ENCODE peak calls at places on chromosomes 1 and 21, in ten cellular contexts. One of them, this sample, is unnamed.

GRCh38 chr21:43805275-43805800 is 16.0 kb downstream of the RRP1 start:
- DNase-seq in NCI-H1092: no peak
- DNase-seq in mesendoderm: no peak
- DNase-seq in T-helper 2 cell treated with Interferon-gamma antibody and Interleukin-4, amounts not matched to agents 5 μg/mL and 100 μg/mL, for 36 hours: no peak
- DNase-seq in NCI-H2081: no peak
- DNase-seq in left ventricle myocardium inferior: no peak
- DNase-seq in Calu3: no peak
- DNase-seq in ACHN: no peak
- DNase-seq in tibial nerve: no peak
- DNase-seq in activated CD4-positive, alpha-beta T cell treated with anti-CD3 and anti-CD28 coated beads, Interleukin-2, amount 50 U/mL, for 4 hours: no peak
- DNase-seq in this sample: no peak

GRCh38 chr1:45863117-45863670 is 59.8 kb downstream of the MAST2 start:
- DNase-seq in NCI-H1092: peak; percentile 16
- DNase-seq in mesendoderm: no peak
- DNase-seq in T-helper 2 cell treated with Interferon-gamma antibody and Interleukin-4, amounts not matched to agents 5 μg/mL and 100 μg/mL, for 36 hours: no peak
- DNase-seq in NCI-H2081: peak; percentile 43
- DNase-seq in left ventricle myocardium inferior: no peak
- DNase-seq in Calu3: no peak
- DNase-seq in ACHN: no peak
- DNase-seq in tibial nerve: no peak
- DNase-seq in activated CD4-positive, alpha-beta T cell treated with anti-CD3 and anti-CD28 coated beads, Interleukin-2, amount 50 U/mL, for 4 hours: no peak
- DNase-seq in this sample: no peak

GRCh38 chr1:24935615-24936484 is 5.8 kb upstream of the RUNX3 start:
- DNase-seq in NCI-H1092: no peak
- DNase-seq in mesendoderm: no peak
- DNase-seq in T-helper 2 cell treated with Interferon-gamma antibody and Interleukin-4, amounts not matched to agents 5 μg/mL and 100 μg/mL, for 36 hours: no peak
- DNase-seq in NCI-H2081: no peak
- DNase-seq in left ventricle myocardium inferior: no peak
- DNase-seq in Calu3: no peak
- DNase-seq in ACHN: no peak
- DNase-seq in tibial nerve: no peak
- DNase-seq in activated CD4-positive, alpha-beta T cell treated with anti-CD3 and anti-CD28 coated beads, Interleukin-2, amount 50 U/mL, for 4 hours: no peak
- DNase-seq in this sample: no peak

GRCh38 chr1:193417420-193417819 is 231.0 kb upstream of the B3GALT2 start:
- DNase-seq in NCI-H1092: no peak
- DNase-seq in mesendoderm: no peak
- DNase-seq in T-helper 2 cell treated with Interferon-gamma antibody and Interleukin-4, amounts not matched to agents 5 μg/mL and 100 μg/mL, for 36 hours: no peak
- DNase-seq in NCI-H2081: no peak
- DNase-seq in left ventricle myocardium inferior: no peak
- DNase-seq in Calu3: no peak
- DNase-seq in ACHN: peak; percentile 62
- DNase-seq in tibial nerve: no peak
- DNase-seq in activated CD4-positive, alpha-beta T cell treated with anti-CD3 and anti-CD28 coated beads, Interleukin-2, amount 50 U/mL, for 4 hours: peak; percentile 23
- DNase-seq in this sample: peak; percentile 39

GRCh38 chr1:43121251-43121650 is 50.8 kb downstream of the EBNA1BP2 start:
- DNase-seq in NCI-H1092: no peak
- DNase-seq in mesendoderm: no peak
- DNase-seq in T-helper 2 cell treated with Interferon-gamma antibody and Interleukin-4, amounts not matched to agents 5 μg/mL and 100 μg/mL, for 36 hours: no peak
- DNase-seq in NCI-H2081: no peak
- DNase-seq in left ventricle myocardium inferior: no peak
- DNase-seq in Calu3: no peak
- DNase-seq in ACHN: peak; percentile 2
- DNase-seq in tibial nerve: no peak
- DNase-seq in activated CD4-positive, alpha-beta T cell treated with anti-CD3 and anti-CD28 coated beads, Interleukin-2, amount 50 U/mL, for 4 hours: no peak
- DNase-seq in this sample: no peak

GRCh38 chr1:21229246-21230000 is 52.7 kb upstream of the EIF4G3 start:
- DNase-seq in NCI-H1092: no peak
- DNase-seq in mesendoderm: no peak
- DNase-seq in T-helper 2 cell treated with Interferon-gamma antibody and Interleukin-4, amounts not matched to agents 5 μg/mL and 100 μg/mL, for 36 hours: no peak
- DNase-seq in NCI-H2081: no peak
- DNase-seq in left ventricle myocardium inferior: no peak
- DNase-seq in Calu3: no peak
- DNase-seq in ACHN: no peak
- DNase-seq in tibial nerve: no peak
- DNase-seq in activated CD4-positive, alpha-beta T cell treated with anti-CD3 and anti-CD28 coated beads, Interleukin-2, amount 50 U/mL, for 4 hours: no peak
- DNase-seq in this sample: peak; percentile 70

GRCh38 chr1:71088645-71089287 is 7.9 kb upstream of the ZRANB2 start:
- DNase-seq in NCI-H1092: no peak
- DNase-seq in mesendoderm: no peak
- DNase-seq in T-helper 2 cell treated with Interferon-gamma antibody and Interleukin-4, amounts not matched to agents 5 μg/mL and 100 μg/mL, for 36 hours: no peak
- DNase-seq in NCI-H2081: no peak
- DNase-seq in left ventricle myocardium inferior: no peak
- DNase-seq in Calu3: no peak
- DNase-seq in ACHN: no peak
- DNase-seq in tibial nerve: no peak
- DNase-seq in activated CD4-positive, alpha-beta T cell treated with anti-CD3 and anti-CD28 coated beads, Interleukin-2, amount 50 U/mL, for 4 hours: no peak
- DNase-seq in this sample: no peak

GRCh38 chr21:31731112-31731801 is 661 bp downstream of the SCAF4 start:
- DNase-seq in NCI-H1092: no peak
- DNase-seq in mesendoderm: peak; percentile 72
- DNase-seq in T-helper 2 cell treated with Interferon-gamma antibody and Interleukin-4, amounts not matched to agents 5 μg/mL and 100 μg/mL, for 36 hours: peak; percentile 41
- DNase-seq in NCI-H2081: no peak
- DNase-seq in left ventricle myocardium inferior: peak; percentile 40
- DNase-seq in Calu3: peak; percentile 8
- DNase-seq in ACHN: peak; percentile 39
- DNase-seq in tibial nerve: no peak
- DNase-seq in activated CD4-positive, alpha-beta T cell treated with anti-CD3 and anti-CD28 coated beads, Interleukin-2, amount 50 U/mL, for 4 hours: peak; percentile 43
- DNase-seq in this sample: no peak

GRCh38 chr1:104125226-104125625 is 375.5 kb downstream of the AMY1C start:
- DNase-seq in NCI-H1092: no peak
- DNase-seq in mesendoderm: no peak
- DNase-seq in T-helper 2 cell treated with Interferon-gamma antibody and Interleukin-4, amounts not matched to agents 5 μg/mL and 100 μg/mL, for 36 hours: no peak
- DNase-seq in NCI-H2081: no peak
- DNase-seq in left ventricle myocardium inferior: no peak
- DNase-seq in Calu3: no peak
- DNase-seq in ACHN: peak; percentile 8
- DNase-seq in tibial nerve: no peak
- DNase-seq in activated CD4-positive, alpha-beta T cell treated with anti-CD3 and anti-CD28 coated beads, Interleukin-2, amount 50 U/mL, for 4 hours: no peak
- DNase-seq in this sample: no peak

GRCh38 chr1:232553809-232554208 is 76.1 kb downstream of the SIPA1L2 start:
- DNase-seq in NCI-H1092: no peak
- DNase-seq in mesendoderm: no peak
- DNase-seq in T-helper 2 cell treated with Interferon-gamma antibody and Interleukin-4, amounts not matched to agents 5 μg/mL and 100 μg/mL, for 36 hours: no peak
- DNase-seq in NCI-H2081: no peak
- DNase-seq in left ventricle myocardium inferior: no peak
- DNase-seq in Calu3: no peak
- DNase-seq in ACHN: no peak
- DNase-seq in tibial nerve: no peak
- DNase-seq in activated CD4-positive, alpha-beta T cell treated with anti-CD3 and anti-CD28 coated beads, Interleukin-2, amount 50 U/mL, for 4 hours: no peak
- DNase-seq in this sample: peak; percentile 49

GRCh38 chr1:100387209-100387608 is 34.9 kb downstream of the CDC14A start:
- DNase-seq in NCI-H1092: no peak
- DNase-seq in mesendoderm: peak; percentile 51
- DNase-seq in T-helper 2 cell treated with Interferon-gamma antibody and Interleukin-4, amounts not matched to agents 5 μg/mL and 100 μg/mL, for 36 hours: no peak
- DNase-seq in NCI-H2081: no peak
- DNase-seq in left ventricle myocardium inferior: no peak
- DNase-seq in Calu3: no peak
- DNase-seq in ACHN: peak; percentile 58
- DNase-seq in tibial nerve: no peak
- DNase-seq in activated CD4-positive, alpha-beta T cell treated with anti-CD3 and anti-CD28 coated beads, Interleukin-2, amount 50 U/mL, for 4 hours: no peak
- DNase-seq in this sample: peak; percentile 57